ENCODE peak calls at places on chromosomes 5 and 9, in five cellular contexts. A is OCI-LY7, P is AG04449, G is neural progenitor cell, U is DND-41. Z is an unnamed sample.

GRCh38 chr9:106587021-106587420 is 275.9 kb upstream of the ZNF462 start:
- DNase-seq in A (no peak), P (peak), G (no peak), U (no peak), Z (no peak)

GRCh38 chr9:83501552-83501951 is 36.6 kb downstream of the FRMD3 start:
- DNase-seq in A (no peak), P (no peak), G (no peak), U (no peak), Z (no peak)

GRCh38 chr9:14198544-14199510 is 115.1 kb downstream of the NFIB start:
- DNase-seq in A (no peak), P (no peak), G (peak), U (no peak), Z (no peak)

GRCh38 chr9:20684865-20685696 is 1.0 kb downstream of the FOCAD start:
- DNase-seq in A (no peak), P (peak), G (no peak), U (no peak), Z (no peak)

GRCh38 chr5:160233215-160233614 is 3.9 kb downstream of the FABP6 start:
- DNase-seq in A (no peak), P (no peak), G (no peak), U (no peak), Z (no peak)

GRCh38 chr5:176542135-176542595 is 5.0 kb upstream of the RNF44 start:
- DNase-seq in A (peak), P (no peak), G (no peak), U (peak), Z (no peak)

GRCh38 chr9:137347928-137348327 is 45.9 kb upstream of the NRARP start:
- DNase-seq in A (no peak), P (no peak), G (no peak), U (no peak), Z (no peak)

GRCh38 chr9:128729302-128729701 is 5.4 kb upstream of the ZDHHC12 start:
- DNase-seq in A (no peak), P (no peak), G (no peak), U (no peak), Z (no peak)

GRCh38 chr5:113067635-113068344 is 91.2 kb downstream of the DCP2 start:
- DNase-seq in A (no peak), P (no peak), G (no peak), U (no peak), Z (no peak)

GRCh38 chr9:113738898-113739604 is 137.1 kb upstream of the ZNF618 start:
- DNase-seq in A (peak), P (no peak), G (peak), U (no peak), Z (no peak)

GRCh38 chr9:91781116-91781515 is 168.9 kb downstream of the ROR2 start:
- DNase-seq in A (no peak), P (no peak), G (no peak), U (no peak), Z (no peak)

GRCh38 chr5:79938468-79938867 is 52.6 kb downstream of the MTX3 start:
- DNase-seq in A (no peak), P (no peak), G (no peak), U (no peak), Z (peak)

GRCh38 chr5:127810014-127810413 is 106.8 kb downstream of the CCDC192 start:
- DNase-seq in A (no peak), P (no peak), G (no peak), U (no peak), Z (no peak)

GRCh38 chr5:16935271-16936149 is 578 bp downstream of the MYO10 start:
- DNase-seq in A (no peak), P (no peak), G (no peak), U (no peak), Z (no peak)

GRCh38 chr9:130463141-130463540 is 18.4 kb downstream of the ASS1 start:
- DNase-seq in A (no peak), P (no peak), G (no peak), U (no peak), Z (no peak)

GRCh38 chr5:95988094-95988493 is 26.4 kb upstream of the ELL2 start:
- DNase-seq in A (no peak), P (no peak), G (peak), U (no peak), Z (no peak)

GRCh38 chr9:135305546-135306180 is 173.9 kb upstream of the PPP1R26 start:
- DNase-seq in A (no peak), P (no peak), G (no peak), U (no peak), Z (no peak)

GRCh38 chr5:126139773-126140172 is 283.4 kb upstream of the GRAMD2B start:
- DNase-seq in A (no peak), P (no peak), G (no peak), U (no peak), Z (no peak)

GRCh38 chr9:129773262-129774048 is 20.6 kb upstream of the PTGES start:
- DNase-seq in A (no peak), P (no peak), G (no peak), U (no peak), Z (no peak)

GRCh38 chr5:96347502-96348292 is 85.4 kb downstream of the PCSK1 start:
- DNase-seq in A (no peak), P (no peak), G (no peak), U (no peak), Z (no peak)

GRCh38 chr9:14346826-14347407 is 33.0 kb upstream of the NFIB start:
- DNase-seq in A (no peak), P (no peak), G (peak), U (no peak), Z (no peak)

GRCh38 chr9:79570449-79571308 is 1.1 kb upstream of the TLE4 start:
- DNase-seq in A (peak), P (peak), G (peak), U (no peak), Z (no peak)

GRCh38 chr9:124769451-124770358 is 1.4 kb downstream of the NR6A1 start:
- DNase-seq in A (peak), P (no peak), G (peak), U (no peak), Z (no peak)

GRCh38 chr9:92964981-92965758 is 17.8 kb downstream of the FGD3 start:
- DNase-seq in A (peak), P (no peak), G (no peak), U (peak), Z (no peak)
- H3K4me3 ChIP-seq in A (peak), P (no peak), G (no peak), U (peak), Z (peak)

GRCh38 chr5:111857633-111858032 is 100.6 kb upstream of the NREP start:
- DNase-seq in A (no peak), P (no peak), G (no peak), U (no peak), Z (no peak)
- TF ChIP-seq CTCF in A (no peak), P (no peak), G (no peak), U (peak), Z (no peak)

GRCh38 chr5:139695183-139695573 is 47.0 kb downstream of the CXXC5 start:
- DNase-seq in A (no peak), P (no peak), G (no peak), U (no peak), Z (no peak)

GRCh38 chr5:139696894-139697658 is 48.9 kb downstream of the CXXC5 start:
- DNase-seq in A (no peak), P (peak), G (peak), U (no peak), Z (no peak)

GRCh38 chr5:139698461-139699146 is 50.5 kb downstream of the CXXC5 start:
- DNase-seq in A (peak), P (peak), G (peak), U (peak), Z (no peak)

GRCh38 chr5:139694556-139695182 is 46.5 kb downstream of the CXXC5 start:
- DNase-seq in A (no peak), P (no peak), G (no peak), U (no peak), Z (no peak)

DNA sequence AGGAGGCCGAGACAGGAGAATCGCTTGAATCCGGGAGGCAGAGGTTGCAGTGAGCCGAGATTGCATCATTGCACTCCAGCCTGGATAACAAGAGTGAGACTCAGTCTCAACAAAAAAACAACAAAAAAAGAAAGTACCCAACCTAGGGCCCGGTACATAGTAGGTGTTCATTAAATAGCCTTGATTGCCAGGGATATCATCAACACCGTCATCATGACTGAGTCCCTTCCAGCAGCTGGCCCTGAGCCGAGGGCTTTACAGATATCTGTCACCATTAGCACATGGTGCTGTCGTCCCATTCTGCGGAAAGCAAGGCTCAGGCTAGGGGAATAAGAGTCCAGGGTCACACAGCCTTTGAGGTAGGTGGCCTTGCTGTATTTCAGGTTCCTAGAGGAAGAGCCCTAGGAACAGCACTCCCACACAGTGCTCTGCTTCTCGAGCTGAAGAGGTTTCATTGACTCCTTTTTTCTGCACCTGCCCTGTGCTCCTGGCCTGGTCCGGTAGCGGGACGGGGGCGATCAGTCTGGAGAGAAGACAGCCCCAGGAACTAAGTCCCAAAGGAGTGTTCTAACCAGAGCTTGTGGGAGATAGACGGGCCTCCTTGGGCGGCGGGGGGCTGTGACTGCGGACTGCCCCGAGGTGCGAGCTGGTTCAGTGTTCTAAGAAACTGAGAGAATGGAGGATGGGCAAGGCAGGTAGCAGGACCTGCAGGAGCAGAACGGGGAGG is 48.2 kb downstream of the CXXC5 start:
- DNase-seq in A (no peak), P (no peak), G (no peak), U (no peak), Z (no peak)
- H3K4me3 ChIP-seq in A (no peak), P (no peak), G (peak), U (no peak), Z (no peak)

DNA sequence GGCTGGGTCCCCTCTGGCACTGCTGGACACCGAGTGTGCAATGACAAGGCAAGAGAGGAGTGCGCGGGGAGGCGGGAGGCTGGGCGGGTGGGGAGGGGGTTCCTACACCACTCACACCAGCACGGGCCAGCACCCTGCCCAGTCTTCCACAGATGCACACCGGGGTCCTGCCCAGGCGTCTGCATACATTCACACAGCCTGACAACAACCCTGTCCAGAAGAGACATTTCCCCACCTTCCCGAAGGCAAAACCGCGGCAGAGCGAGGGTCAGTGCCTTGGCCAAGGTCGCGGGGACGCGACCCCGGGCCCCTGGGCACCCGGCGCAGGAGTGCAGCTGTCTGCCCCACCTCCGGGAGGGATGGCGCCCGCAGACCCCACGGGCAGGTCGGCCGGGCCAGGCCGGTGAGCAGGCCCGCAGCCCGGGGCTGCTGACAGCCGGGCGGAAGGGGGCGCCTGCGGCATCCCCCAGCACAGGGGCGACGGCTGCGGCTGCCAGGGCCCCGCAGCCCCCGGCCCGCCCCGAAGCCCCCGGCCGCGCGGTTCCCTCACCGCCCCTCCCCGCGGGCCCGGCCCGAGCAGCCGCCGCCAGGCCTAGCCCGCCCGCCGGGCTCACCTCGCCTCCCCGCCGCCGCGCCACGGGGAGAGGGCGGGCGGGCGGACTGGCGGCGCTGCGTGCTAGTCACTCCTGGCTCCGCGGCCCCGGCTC is 496 bp downstream of the MAPK9 start:
- DNase-seq in A (peak), P (no peak), G (peak), U (peak), Z (no peak)
- TF ChIP-seq CTCF in A (peak), P (peak), G (peak), U (peak), Z (peak)

DNA sequence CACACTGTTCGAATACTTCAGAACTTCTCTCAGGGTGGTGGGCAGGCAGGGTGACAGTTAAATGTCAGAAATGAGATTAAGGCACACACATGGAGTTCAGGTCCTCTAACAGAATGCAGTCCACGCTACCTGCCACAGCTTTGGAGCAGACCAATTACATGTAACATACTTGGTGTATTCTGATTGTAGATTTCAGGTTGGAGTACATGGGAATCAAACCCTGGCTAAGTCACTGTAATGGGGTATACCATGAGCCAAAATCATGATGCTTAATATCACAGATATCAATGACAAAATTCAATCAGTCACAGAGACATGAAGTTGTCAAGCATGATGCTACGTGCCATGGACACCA is 48.9 kb downstream of the MEF2C start:
- DNase-seq in A (no peak), P (no peak), G (no peak), U (no peak), Z (no peak)
- H3K4me3 ChIP-seq in A (no peak), P (no peak), G (no peak), U (no peak), Z (peak)

DNA sequence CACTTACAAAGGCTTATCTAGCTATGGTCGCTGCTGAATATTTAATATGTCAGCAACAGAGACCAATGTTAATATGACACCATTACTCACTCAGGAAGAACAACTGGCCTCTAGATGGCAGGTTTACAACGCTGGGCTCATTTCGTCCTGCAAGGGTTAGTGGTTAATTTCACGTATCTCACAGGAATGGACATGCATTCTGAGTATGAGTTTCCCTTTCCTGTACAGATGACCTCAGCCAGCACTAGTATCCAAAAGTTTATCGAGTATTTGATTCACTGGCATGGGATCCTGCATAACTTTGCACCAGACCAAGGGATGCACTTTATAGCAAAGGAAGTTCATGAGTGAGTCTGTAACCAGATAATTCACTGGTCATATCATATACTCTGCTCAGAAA is 8.7 kb upstream of the TRPC7 start:
- DNase-seq in A (peak), P (no peak), G (peak), U (no peak), Z (no peak)
- TF ChIP-seq CTCF in A (peak), P (peak), G (peak), U (no peak), Z (peak)

DNA sequence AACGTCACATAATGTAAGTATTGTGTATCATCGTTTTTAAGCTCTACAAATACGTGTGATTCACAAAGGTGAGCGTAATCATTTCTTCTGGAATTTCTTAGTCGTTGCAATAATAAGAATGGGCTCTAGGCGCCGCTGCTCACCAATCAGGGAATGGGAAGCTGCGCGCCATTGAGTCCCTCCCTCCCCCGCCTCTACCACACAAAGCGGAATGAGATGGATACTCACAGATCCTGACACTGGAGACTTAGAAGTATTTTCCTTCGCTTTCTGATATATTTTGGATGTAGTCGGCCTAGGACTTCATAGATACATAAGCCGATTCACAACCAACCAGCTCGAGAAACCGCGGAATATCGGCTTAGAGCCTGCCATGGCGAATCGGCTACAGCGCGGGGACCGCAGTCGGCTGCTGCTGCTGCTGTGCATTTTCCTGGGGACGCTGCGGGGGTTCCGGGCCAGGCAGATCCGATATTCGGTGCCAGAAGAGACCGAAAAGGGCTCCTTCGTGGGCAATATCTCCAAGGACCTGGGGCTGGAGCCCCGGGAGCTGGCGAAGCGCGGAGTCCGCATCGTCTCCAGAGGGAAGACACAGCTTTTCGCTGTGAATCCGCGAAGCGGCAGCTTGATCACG is at the start of gene PCDHGA11:
- DNase-seq in A (peak), P (no peak), G (peak), U (peak), Z (no peak)
- H3K4me3 ChIP-seq in A (peak), P (peak), G (peak), U (no peak), Z (peak)

GRCh38 chr9:1009101-1009707 is 32.7 kb downstream of the DMRT3 start:
- DNase-seq in A (peak), P (no peak), G (peak), U (peak), Z (peak)
- TF ChIP-seq CTCF in A (peak), P (peak), G (peak), U (peak), Z (peak)

Z was measured in GM12864.